ENCODE peak calls at places on chromosomes 7 and 10, in five cellular contexts. T is GM23248, V is neural progenitor cell, M is astrocyte, L is K562. G is an unnamed sample.

GRCh38 chr7:28434510-28434909 is 22.2 kb downstream of the CREB5 start:
- DNase-seq in T (no peak), V (no peak), M (no peak), L (no peak), G (no peak)

GRCh38 chr10:19845963-19846362 is 29.7 kb downstream of the PLXDC2 start:
- DNase-seq in T (peak; percentile 13), V (no peak), M (peak; percentile 26), L (no peak), G (peak; percentile 3)

GRCh38 chr7:70805360-70805759 is 326.6 kb upstream of the GALNT17 start:
- DNase-seq in T (no peak), V (no peak), M (peak; percentile 67), L (no peak), G (no peak)

GRCh38 chr7:102888561-102889233 is 24.1 kb upstream of the LRRC17 start:
- DNase-seq in T (no peak), V (no peak), M (no peak), L (no peak), G (peak; percentile 63)

GRCh38 chr10:11068861-11069633 is 51.4 kb downstream of the CELF2 start:
- DNase-seq in T (peak; percentile 6), V (no peak), M (no peak), L (no peak), G (no peak)

GRCh38 chr7:23471090-23471859 is 984 bp upstream of the IGF2BP3 start:
- DNase-seq in T (peak; percentile 79), V (peak; percentile 97), M (peak; percentile 51), L (peak; percentile 80), G (peak; percentile 78)

GRCh38 chr10:19964625-19965024 is 148.4 kb downstream of the PLXDC2 start:
- DNase-seq in T (no peak), V (peak; percentile 75), M (no peak), L (no peak), G (no peak)

GRCh38 chr7:40608321-40609075 is 473.7 kb downstream of the SUGCT start:
- DNase-seq in T (peak; percentile 5), V (no peak), M (no peak), L (no peak), G (peak; percentile 69)

GRCh38 chr7:14752301-14752700 is 150.2 kb downstream of the DGKB start:
- DNase-seq in T (no peak), V (no peak), M (no peak), L (no peak), G (no peak)

GRCh38 chr10:35464805-35465456 is 128.6 kb downstream of the CCNY start:
- DNase-seq in T (peak; percentile 70), V (peak; percentile 56), M (peak; percentile 70), L (no peak), G (no peak)

GRCh38 chr10:126935263-126935946 is 30.2 kb downstream of the DOCK1 start:
- DNase-seq in T (peak; percentile 35), V (no peak), M (peak; percentile 33), L (no peak), G (peak; percentile 90)

GRCh38 chr7:80699656-80700318 is 61.3 kb downstream of the CD36 start:
- DNase-seq in T (peak; percentile 33), V (no peak), M (peak; percentile 54), L (no peak), G (no peak)

GRCh38 chr7:87216701-87217508 is 2.6 kb downstream of the TMEM243 start:
- DNase-seq in T (peak; percentile 31), V (no peak), M (no peak), L (no peak), G (no peak)

GRCh38 chr7:137287651-137288258 is 55.8 kb downstream of the PTN start:
- DNase-seq in T (peak; percentile 46), V (peak; percentile 26), M (no peak), L (no peak), G (peak; percentile 34)

GRCh38 chr7:33072471-33072870 is 9.9 kb upstream of the NT5C3A start:
- DNase-seq in T (peak; percentile 66), V (no peak), M (peak; percentile 83), L (no peak), G (peak; percentile 38)

GRCh38 chr10:96645191-96645721 is 58.4 kb upstream of the TM9SF3 start:
- DNase-seq in T (no peak), V (no peak), M (no peak), L (no peak), G (no peak)

GRCh38 chr10:61271127-61271780 is 181.9 kb downstream of the TMEM26 start:
- DNase-seq in T (peak; percentile 79), V (no peak), M (peak; percentile 80), L (no peak), G (peak; percentile 100)

GRCh38 chr10:78817361-78817760 is 251.4 kb upstream of the ZMIZ1 start:
- DNase-seq in T (no peak), V (no peak), M (peak; percentile 24), L (no peak), G (no peak)

GRCh38 chr7:102306916-102307677 is 20.4 kb downstream of the SH2B2 start:
- DNase-seq in T (peak; percentile 30), V (peak; percentile 60), M (peak; percentile 44), L (no peak), G (peak; percentile 52)

GRCh38 chr10:104258209-104258608 is 3.5 kb downstream of the GSTO1 start:
- DNase-seq in T (no peak), V (no peak), M (no peak), L (no peak), G (no peak)

GRCh38 chr10:104260775-104261115 is 6.1 kb downstream of the GSTO1 start:
- DNase-seq in T (peak; percentile 87), V (no peak), M (peak; percentile 59), L (no peak), G (peak; percentile 42)

GRCh38 chr10:104262055-104262454 is 6.9 kb upstream of the GSTO2 start:
- DNase-seq in T (no peak), V (no peak), M (no peak), L (no peak), G (no peak)

GRCh38 chr10:104259456-104259855 is 4.8 kb downstream of the GSTO1 start:
- DNase-seq in T (no peak), V (no peak), M (no peak), L (no peak), G (no peak)

DNA sequence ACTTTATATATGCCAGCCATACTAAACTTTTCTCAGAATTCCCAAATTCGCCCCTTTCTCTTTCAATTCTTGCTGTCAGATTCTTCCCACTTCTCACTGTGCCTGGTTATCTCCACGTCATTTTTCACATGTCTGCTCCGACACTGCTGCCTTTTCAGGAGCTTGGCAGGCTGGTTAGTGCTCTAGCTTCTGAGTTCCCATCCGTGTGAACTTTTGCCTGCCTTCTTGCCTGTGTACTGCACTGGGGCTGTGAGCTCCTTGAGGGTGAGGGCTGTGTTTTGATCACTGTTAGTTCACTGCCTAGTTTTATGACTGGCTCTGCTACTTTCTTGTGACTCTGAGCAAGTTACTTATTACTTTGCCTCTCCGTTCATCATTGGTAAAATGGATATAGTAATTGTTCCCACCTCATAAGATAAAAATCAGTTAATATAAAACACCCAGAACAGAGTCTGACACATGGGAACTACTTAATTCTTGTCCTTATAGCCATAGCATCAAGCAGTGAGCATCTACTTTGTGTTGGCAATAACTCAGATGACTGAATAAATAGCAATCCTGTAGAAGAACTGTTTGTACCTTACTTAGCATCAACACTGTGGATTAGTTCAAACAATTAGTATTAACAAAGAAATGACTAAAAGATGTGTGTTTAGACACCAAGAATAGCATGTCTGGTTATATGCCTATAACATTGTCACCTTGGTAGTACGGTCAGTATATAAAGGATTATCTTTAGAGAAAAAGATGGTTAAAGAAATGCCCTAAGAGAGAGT is 5.5 kb downstream of the GSTO1 start:
- DNase-seq in T (peak; percentile 47), V (no peak), M (no peak), L (no peak), G (no peak)
- TF ChIP-seq EZH2 in T (no peak), V (no peak), M (no peak), L (no peak), G (no peak)

DNA sequence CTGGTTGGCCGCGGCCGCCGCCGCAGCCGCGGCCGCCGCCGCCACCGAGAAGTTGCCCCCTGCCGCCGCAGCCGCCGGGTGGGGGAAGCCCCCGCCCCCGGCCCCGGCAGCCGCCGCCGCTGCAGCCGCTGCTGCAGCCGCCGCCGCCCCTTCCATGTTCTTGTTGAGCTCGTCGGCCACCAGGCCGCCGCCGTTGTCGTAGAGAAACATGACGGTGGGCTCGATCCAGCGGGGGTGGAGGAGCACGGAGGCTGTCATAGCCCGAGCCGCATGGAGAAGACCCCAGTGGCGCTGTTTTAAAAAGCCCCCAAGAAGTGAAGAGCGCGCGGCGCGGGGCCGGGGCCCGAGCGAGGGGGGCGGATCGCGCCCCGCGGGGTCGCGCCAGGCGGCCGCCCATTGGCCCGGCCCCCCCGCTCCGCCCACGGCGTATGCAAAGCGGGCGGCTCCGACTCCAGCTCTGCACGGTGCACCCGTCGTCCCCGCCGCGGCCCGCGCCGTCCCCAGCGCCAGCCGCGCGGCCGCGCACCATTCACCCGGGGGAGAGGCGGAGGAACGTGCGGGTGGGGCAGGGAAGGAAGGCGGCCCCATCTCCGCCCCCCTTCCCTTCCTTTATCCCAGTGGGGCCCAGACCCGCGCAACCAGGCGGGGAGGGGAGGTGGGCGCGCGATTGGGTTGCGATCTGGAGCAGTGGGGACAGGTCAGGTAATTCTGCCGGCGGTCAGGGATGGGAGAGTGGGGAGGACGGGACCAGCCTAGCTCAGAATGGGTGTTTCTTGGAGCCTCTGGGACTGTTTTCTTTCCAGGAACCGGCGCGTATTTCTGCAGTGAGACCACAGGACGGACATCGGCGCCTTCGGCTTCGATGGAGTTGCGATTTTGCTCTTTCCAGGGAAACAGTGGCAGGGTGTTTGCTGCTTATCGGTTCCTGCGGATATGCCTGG is at the start of gene HOXA13:
- DNase-seq in T (peak; percentile 74), V (peak; percentile 75), M (no peak), L (peak; percentile 61), G (peak; percentile 92)
- TF ChIP-seq EZH2 in T (no peak), V (peak; percentile 88), M (peak; percentile 92), L (no peak), G (no peak)

GRCh38 chr10:87659571-87660483 is at the start of gene PAPSS2:
- DNase-seq in T (peak; percentile 83), V (peak; percentile 78), M (peak; percentile 63), L (no peak), G (peak; percentile 53)
- TF ChIP-seq EZH2 in T (no peak), V (no peak), M (no peak), L (no peak), G (no peak)

GRCh38 chr7:8923164-8923806 is 489.9 kb downstream of the NXPH1 start:
- DNase-seq in T (no peak), V (no peak), M (no peak), L (no peak), G (no peak)

GRCh38 chr7:8922726-8923125 is 489.3 kb downstream of the NXPH1 start:
- DNase-seq in T (no peak), V (no peak), M (no peak), L (no peak), G (no peak)
- TF ChIP-seq EZH2 in T (no peak), V (no peak), M (no peak), L (no peak), G (no peak)

G was measured in PC-3.